ENCODE peak calls at places on chromosomes 16 and 17, in four cellular contexts. L, C, S and D are unnamed samples.

GRCh38 chr17:8289103-8289397 is 580 bp downstream of the RANGRF start:
- DNase-seq in C (peak), S (no peak), L (no peak), D (no peak)

GRCh38 chr17:42895185-42895555 is 5.4 kb upstream of the G6PC1 start:
- DNase-seq in L (peak), S (peak), C (no peak), D (peak)

GRCh38 chr16:84410361-84411138 is 42.2 kb downstream of the ATP2C2 start:
- DNase-seq in L (no peak), C (no peak), S (no peak), D (no peak)

GRCh38 chr16:11090947-11091785 is 146.8 kb downstream of the CLEC16A start:
- DNase-seq in L (no peak), S (no peak), C (no peak), D (no peak)

GRCh38 chr16:82758406-82758805 is 131.6 kb downstream of the CDH13 start:
- DNase-seq in S (no peak), L (no peak), C (no peak), D (no peak)

GRCh38 chr17:3485481-3486068 is 9.8 kb downstream of the ASPA start:
- DNase-seq in C (no peak), L (no peak), S (no peak), D (no peak)

GRCh38 chr16:86090461-86091170 is 191.7 kb downstream of the IRF8 start:
- DNase-seq in C (no peak), S (no peak), L (no peak), D (no peak)

GRCh38 chr17:40915721-40916256 is 21.7 kb downstream of the KRT23 start:
- DNase-seq in C (no peak), S (peak), L (no peak), D (peak)

GRCh38 chr16:14354561-14355351 is 275.3 kb downstream of the PARN start:
- DNase-seq in S (peak), C (no peak), L (no peak), D (peak)

GRCh38 chr17:73546770-73547345 is 97.4 kb downstream of the SDK2 start:
- DNase-seq in L (no peak), S (no peak), C (no peak), D (no peak)

GRCh38 chr17:28796062-28796461 is 46.5 kb downstream of the FAM222B start:
- DNase-seq in C (no peak), L (no peak), S (no peak), D (no peak)

GRCh38 chr17:58268326-58268725 is 12.4 kb downstream of the MPO start:
- DNase-seq in C (no peak), S (no peak), L (no peak), D (no peak)

GRCh38 chr17:7915611-7916382 is at the start of gene RNF227:
- DNase-seq in S (peak), L (peak), C (peak), D (peak)

GRCh38 chr17:82300707-82301270 is 16.6 kb downstream of the CD7 start:
- DNase-seq in C (peak), S (peak), L (no peak), D (peak)

GRCh38 chr16:28321700-28322411 is 29.5 kb downstream of the SBK1 start:
- DNase-seq in C (peak), S (peak), L (no peak), D (peak)

GRCh38 chr17:7221281-7222092 is 1.7 kb downstream of the ACADVL start:
- DNase-seq in L (no peak), S (no peak), C (no peak), D (no peak)

GRCh38 chr16:10828851-10829331 is 10.3 kb upstream of the TVP23A start:
- DNase-seq in S (peak), L (peak), C (no peak), D (peak)

GRCh38 chr16:8533509-8533908 is 56.8 kb downstream of the TMEM114 start:
- DNase-seq in S (no peak), C (no peak), L (no peak), D (no peak)

GRCh38 chr17:49787932-49788442 is 494 bp upstream of the KAT7 start:
- DNase-seq in S (no peak), C (no peak), L (no peak), D (no peak)

GRCh38 chr17:21089145-21089544 is 37.6 kb upstream of the DHRS7B start:
- DNase-seq in C (no peak), S (no peak), L (no peak), D (no peak)

GRCh38 chr17:67474081-67474661 is 97.1 kb downstream of the PITPNC1 start:
- DNase-seq in S (peak), C (no peak), L (peak), D (peak)

GRCh38 chr17:65020284-65020683 is 36.3 kb downstream of the GNA13 start:
- DNase-seq in C (no peak), L (no peak), S (peak), D (peak)

GRCh38 chr17:44134752-44135568 is 6.8 kb upstream of the HROB start:
- DNase-seq in C (no peak), L (no peak), S (no peak), D (no peak)

GRCh38 chr16:2980227-2981176 is at the start of gene PKMYT1:
- DNase-seq in C (peak), L (peak), S (peak), D (peak)

GRCh38 chr17:80426671-80427326 is 11.8 kb downstream of the ENDOV start:
- DNase-seq in L (no peak), S (peak), C (peak), D (peak)

GRCh38 chr16:53458623-53459022 is 24.4 kb downstream of the RBL2 start:
- DNase-seq in C (no peak), L (no peak), S (no peak), D (no peak)

GRCh38 chr17:47254403-47254943 is 846 bp downstream of the ITGB3 start:
- DNase-seq in L (no peak), S (peak), C (no peak), D (no peak)

GRCh38 chr16:10876799-10877341 is at the start of gene CIITA:
- DNase-seq in L (no peak), C (no peak), S (peak), D (peak)

GRCh38 chr16:87233928-87234327 is 83.3 kb downstream of the C16orf95 start:
- DNase-seq in S (peak), L (no peak), C (no peak), D (peak)

GRCh38 chr17:79045830-79046500 is 22.0 kb downstream of the C1QTNF1 start:
- DNase-seq in L (no peak), S (peak), C (peak), D (peak)

GRCh38 chr16:73311857-73312723 is 264.2 kb upstream of the ZFHX3 start:
- DNase-seq in C (no peak), S (no peak), L (no peak), D (no peak)

GRCh38 chr17:66301864-66302741 is at the start of gene PRKCA:
- DNase-seq in L (peak), C (peak), S (peak), D (peak)

GRCh38 chr16:31002810-31003209 is 7.6 kb downstream of the STX1B start:
- DNase-seq in C (no peak), S (no peak), L (no peak), D (no peak)

GRCh38 chr17:59892251-59892848 is 393 bp downstream of the TUBD1 start:
- DNase-seq in C (no peak), L (no peak), S (no peak), D (no peak)

GRCh38 chr16:2487517-2487842 is 12.6 kb downstream of the TBC1D24 start:
- DNase-seq in L (no peak), S (no peak), C (no peak), D (no peak)

GRCh38 chr17:21213491-21214014 is 408 bp downstream of the TMEM11 start:
- DNase-seq in C (peak), S (no peak), L (peak), D (peak)

GRCh38 chr17:64496786-64497564 is at the start of gene POLG2:
- DNase-seq in S (peak), C (peak), L (peak), D (peak)

GRCh38 chr16:6947291-6947690 is 385.4 kb upstream of the RBFOX1 start:
- DNase-seq in L (no peak), C (no peak), S (no peak), D (no peak)

GRCh38 chr16:19884021-19884485 is 595 bp downstream of the GPRC5B start:
- DNase-seq in C (peak), S (no peak), L (no peak), D (no peak)

DNA sequence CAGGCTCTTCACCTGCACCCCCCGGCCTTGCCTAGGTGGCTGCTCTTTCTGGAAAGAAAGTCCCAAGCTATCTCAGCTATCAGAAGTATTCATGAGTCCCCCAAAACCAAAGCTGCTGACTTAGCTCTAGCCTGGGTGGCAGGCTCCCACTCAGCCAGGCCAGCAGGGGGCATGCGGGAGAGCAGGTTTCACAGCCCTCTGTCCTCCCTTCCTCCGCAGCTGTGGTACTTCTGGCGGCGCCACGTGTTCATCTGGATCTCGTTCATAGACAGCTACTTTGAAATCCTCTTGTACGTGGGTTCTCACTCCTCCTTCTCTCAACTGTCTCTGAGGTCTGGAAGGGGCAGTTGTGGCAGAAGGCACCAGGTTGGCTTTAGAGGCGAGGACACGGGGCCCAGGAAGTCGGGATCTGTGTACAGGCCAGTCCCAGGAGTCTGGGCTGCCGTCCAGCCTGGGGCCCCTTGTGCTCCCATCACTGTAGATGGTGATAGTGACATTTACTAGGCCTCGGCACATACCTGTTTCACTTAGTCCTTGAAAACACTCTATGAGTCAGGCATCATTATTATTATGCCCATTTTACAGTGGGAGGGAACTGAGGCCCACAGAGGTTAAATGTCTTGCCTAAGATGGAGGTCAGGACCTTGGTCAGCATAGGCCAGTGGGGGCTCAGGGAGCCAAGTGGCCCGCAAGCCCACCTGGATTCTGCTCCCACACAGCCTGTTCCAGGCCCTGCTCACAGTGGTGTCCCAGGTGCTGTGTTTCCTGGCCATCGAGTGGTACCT is 12.9 kb downstream of the TRPV2 start:
- DNase-seq in L (no peak), C (peak), S (peak), D (peak)
- TF ChIP-seq CTCF in L (no peak), C (peak), S (peak), D (peak)

DNA sequence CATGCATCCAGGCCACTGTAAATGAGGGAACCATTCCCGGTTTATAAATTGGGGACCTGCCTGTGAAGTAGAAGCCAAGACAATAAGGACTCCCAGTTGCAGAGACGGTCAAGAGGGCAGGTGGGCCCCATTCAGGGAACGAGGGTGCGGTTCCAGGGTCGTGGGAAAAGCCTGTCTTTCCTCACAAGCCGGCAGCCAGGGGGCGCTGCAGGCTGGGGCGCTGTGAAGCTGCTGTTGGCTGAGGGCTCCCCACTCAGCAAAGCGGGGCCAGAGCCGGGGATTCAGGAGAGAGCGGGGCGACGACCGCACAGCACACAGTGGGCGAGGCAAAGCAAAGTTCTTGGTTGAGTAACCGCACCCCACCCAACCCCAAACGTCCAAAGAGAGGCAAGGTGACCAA is 24.9 kb downstream of the CDRT15 start:
- DNase-seq in S (no peak), L (no peak), C (no peak), D (peak)
- TF ChIP-seq CTCF in S (peak), L (no peak), C (peak), D (peak)

GRCh38 chr17:70552230-70552981 is 383.1 kb downstream of the KCNJ2 start:
- DNase-seq in C (peak), S (peak), L (no peak), D (peak)
- TF ChIP-seq CTCF in C (peak), S (peak), L (peak), D (peak)

GRCh38 chr17:48294989-48295892 is 134.8 kb downstream of the SKAP1 start:
- DNase-seq in C (no peak), S (no peak), L (no peak), D (peak)

GRCh38 chr17:48294193-48294909 is 135.7 kb downstream of the SKAP1 start:
- DNase-seq in S (no peak), L (no peak), C (no peak), D (no peak)

GRCh38 chr17:48290378-48290777 is 139.6 kb downstream of the SKAP1 start:
- DNase-seq in S (no peak), C (no peak), L (no peak), D (no peak)

GRCh38 chr17:48296453-48296852 is 133.6 kb downstream of the SKAP1 start:
- DNase-seq in C (no peak), S (no peak), L (no peak), D (no peak)

GRCh38 chr17:48293319-48294192 is 136.5 kb downstream of the SKAP1 start:
- DNase-seq in S (no peak), L (no peak), C (peak), D (no peak)
- TF ChIP-seq CTCF in S (no peak), L (no peak), C (no peak), D (no peak)

GRCh38 chr16:51201604-51202003 is 50.5 kb upstream of the SALL1 start:
- DNase-seq in L (no peak), C (no peak), S (no peak), D (no peak)
- TF ChIP-seq CTCF in L (no peak), C (no peak), S (no peak), D (no peak)

DNA sequence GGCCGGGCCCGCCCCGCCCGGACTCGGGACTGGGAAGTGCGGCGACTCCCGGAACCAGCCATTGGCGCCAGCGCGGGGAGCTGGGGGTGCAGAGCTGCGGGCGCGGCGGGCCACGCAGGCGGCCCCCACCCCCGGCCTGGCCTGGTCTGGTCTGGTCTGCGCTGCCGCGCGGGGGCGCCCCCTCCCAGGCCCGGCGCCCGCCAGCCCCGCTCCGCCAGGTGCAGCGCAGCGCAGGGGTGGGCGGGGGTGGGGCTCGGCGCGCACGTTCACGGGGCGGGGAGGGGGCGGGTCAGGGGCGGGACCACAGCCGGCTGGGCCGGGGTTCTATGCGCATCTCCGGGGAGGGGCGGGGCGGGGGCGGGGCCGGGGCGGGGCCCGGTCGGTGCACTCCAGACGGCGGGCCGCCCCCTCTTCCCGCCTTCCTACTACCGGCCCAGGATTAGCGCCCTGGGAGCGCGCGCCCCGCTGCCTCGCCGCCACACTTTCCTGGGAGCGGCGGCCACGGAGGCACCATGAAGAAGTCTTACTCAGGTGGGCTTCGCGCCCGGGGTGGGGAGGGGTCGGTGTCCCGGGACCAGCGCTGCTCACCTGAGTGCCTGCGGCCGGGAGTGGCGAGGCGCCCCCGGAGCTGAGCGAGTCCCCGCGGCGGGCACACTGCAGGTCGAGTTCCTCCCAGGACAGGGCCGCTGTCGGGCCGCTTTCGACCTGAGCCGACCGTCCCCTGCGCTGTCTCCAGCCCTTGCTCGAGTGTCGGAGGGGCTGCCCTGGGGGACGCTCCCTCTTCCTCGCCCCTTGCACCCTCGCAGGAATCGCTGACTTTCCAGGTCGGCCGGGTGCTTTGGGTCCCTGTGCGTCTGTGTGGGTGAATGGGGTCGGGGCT is 140.5 kb downstream of the SEC14L1 start:
- DNase-seq in L (no peak), S (peak), C (peak), D (peak)
- TF ChIP-seq CTCF in L (no peak), S (no peak), C (no peak), D (no peak)

DNA sequence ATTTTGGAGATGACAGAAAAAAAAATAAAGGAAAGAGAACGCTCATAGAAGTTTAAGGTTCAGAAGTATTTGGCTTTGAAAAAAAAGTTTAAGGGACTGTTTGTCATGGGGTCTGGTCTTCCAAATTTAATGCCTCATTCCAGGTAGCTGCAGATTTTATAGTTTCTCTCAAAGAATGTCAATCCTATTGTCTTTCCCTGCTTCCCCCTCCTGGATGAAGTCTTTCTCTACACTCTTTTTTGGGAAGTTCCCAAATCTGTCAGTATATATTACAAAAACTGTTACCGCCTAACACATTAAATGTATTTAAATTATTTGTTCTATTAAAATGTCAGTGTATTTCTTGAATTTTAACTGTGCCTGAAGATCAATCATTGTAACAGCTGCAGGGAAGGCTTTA is 457.5 kb downstream of the MAF start:
- DNase-seq in S (no peak), L (no peak), C (no peak), D (no peak)
- TF ChIP-seq CTCF in S (no peak), L (no peak), C (no peak), D (no peak)

DNA sequence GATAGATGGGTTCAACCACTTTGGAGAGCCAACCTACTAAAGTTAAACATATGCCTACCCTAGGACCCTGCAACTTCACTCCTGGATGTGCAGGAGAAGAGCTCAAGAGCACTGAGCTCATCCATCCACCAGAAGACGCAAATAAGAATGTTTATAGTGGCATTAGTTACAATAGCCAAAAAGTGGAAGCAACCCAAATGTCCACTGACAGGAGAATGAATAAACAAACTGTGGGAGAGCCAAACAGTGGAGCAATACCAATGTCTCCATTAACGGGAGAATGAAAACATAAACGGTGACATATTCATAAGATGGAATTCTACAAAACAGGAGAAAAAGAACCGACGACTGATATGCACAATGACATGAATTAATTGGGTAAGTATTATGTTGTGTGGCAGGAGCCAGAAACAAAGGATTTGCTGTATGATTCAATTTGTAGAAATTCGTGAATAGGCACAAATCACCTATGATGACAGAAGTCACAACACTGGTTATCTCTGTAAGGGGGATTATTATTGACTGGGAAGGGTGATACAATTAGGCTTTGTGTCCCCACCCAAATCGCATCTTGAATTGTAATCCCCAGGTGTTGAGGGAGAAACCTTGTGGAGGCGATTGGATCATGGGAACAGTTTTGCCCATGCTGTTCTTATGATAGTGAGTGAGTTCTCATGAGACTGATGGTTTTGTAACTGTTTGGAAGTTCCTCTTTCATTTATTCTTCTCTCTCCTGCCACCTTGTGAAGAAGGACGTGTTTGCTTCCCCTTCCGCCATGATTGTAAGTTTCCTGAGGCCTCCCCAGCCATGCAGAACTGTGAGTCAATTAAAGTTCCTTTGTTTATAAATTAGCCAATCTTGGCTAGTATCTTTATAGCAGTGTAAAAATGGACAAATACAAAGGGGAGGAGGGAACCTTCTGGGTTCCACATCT is 57.9 kb upstream of the PLCG2 start:
- DNase-seq in S (peak), L (no peak), C (no peak), D (peak)
- TF ChIP-seq CTCF in S (no peak), L (no peak), C (no peak), D (no peak)